ENCODE peak calls at places on chromosomes 2 and 18, in nine cellular contexts. V is posterior cingulate gyrus; I is right atrium auricular region; Z is stimulated activated CD4-positive, alpha-beta T cell treated with anti-CD3 and anti-CD28 coated beads, Interleukin-1b, Interleukin-23, amount 100 ng/mL, for 1 hour; X is substantia nigra; Y is mesenteric fat pad; M is NCI-H1436 treated with DMSO at 0.1 percent for 48 hours; L is right cardiac atrium; D is CD4-positive, alpha-beta memory T cell. W is an unnamed sample.

GRCh38 chr18:50030146-50030545 is 164.8 kb downstream of the MYO5B start:
- DNase-seq in V (no peak), L (no peak), I (no peak), D (no peak), M (no peak), X (no peak), Y (no peak), Z (no peak), W (no peak)

GRCh38 chr18:2883137-2883671 is 36.4 kb downstream of the EMILIN2 start:
- DNase-seq in Y (no peak), Z (no peak), X (no peak), M (no peak), I (no peak), D (peak), V (no peak), L (no peak), W (no peak)

GRCh38 chr2:74328074-74328473 is 15.1 kb downstream of the SLC4A5 start:
- DNase-seq in L (no peak), Y (no peak), I (no peak), Z (no peak), X (no peak), V (no peak), M (no peak), D (no peak), W (no peak)

GRCh38 chr2:168613510-168613909 is 157.4 kb downstream of the CERS6 start:
- DNase-seq in I (no peak), Z (no peak), L (no peak), D (no peak), M (no peak), V (no peak), Y (no peak), X (no peak), W (no peak)

GRCh38 chr2:55418512-55419235 is 982 bp downstream of the CCDC88A start:
- DNase-seq in Y (no peak), Z (no peak), L (no peak), I (no peak), M (no peak), D (no peak), X (no peak), V (no peak), W (peak)

GRCh38 chr2:200171761-200172482 is 134.6 kb upstream of the SPATS2L start:
- DNase-seq in X (no peak), V (no peak), I (no peak), D (no peak), Z (no peak), L (no peak), M (no peak), Y (no peak), W (no peak)

GRCh38 chr2:199734651-199735050 is 116.3 kb downstream of the FTCDNL1 start:
- DNase-seq in D (no peak), L (no peak), V (no peak), M (no peak), I (no peak), X (no peak), Y (no peak), Z (no peak), W (no peak)

GRCh38 chr2:2014251-2014761 is 270.0 kb upstream of the PXDN start:
- DNase-seq in Z (no peak), I (no peak), X (peak), M (no peak), D (no peak), L (peak), V (peak), Y (peak), W (peak)

GRCh38 chr18:61748024-61748423 is 144.8 kb downstream of the RNF152 start:
- DNase-seq in M (no peak), V (no peak), L (no peak), I (no peak), Y (no peak), X (no peak), Z (no peak), D (no peak), W (no peak)

GRCh38 chr2:183996825-183997823 is 601.2 kb upstream of the ZNF804A start:
- DNase-seq in I (no peak), M (no peak), L (no peak), V (no peak), D (no peak), Z (no peak), X (peak), Y (no peak), W (no peak)

GRCh38 chr2:121293450-121294325 is 8.7 kb upstream of the TFCP2L1 start:
- DNase-seq in V (no peak), D (no peak), X (no peak), Z (no peak), M (no peak), Y (no peak), I (peak), L (peak), W (no peak)

GRCh38 chr2:227407601-227408089 is 19.9 kb upstream of the SCYGR1 start:
- DNase-seq in D (no peak), Z (no peak), I (peak), M (no peak), V (no peak), L (peak), X (no peak), Y (peak), W (no peak)

GRCh38 chr2:20838016-20838415 is 15.1 kb upstream of the LDAH start:
- DNase-seq in M (no peak), X (no peak), V (no peak), Y (no peak), Z (no peak), I (no peak), L (no peak), D (no peak), W (no peak)

GRCh38 chr2:73246850-73247249 is 12.7 kb downstream of the CCT7 start:
- DNase-seq in I (no peak), V (no peak), D (no peak), Z (no peak), X (no peak), M (no peak), L (no peak), Y (no peak), W (no peak)

GRCh38 chr2:191869178-191869577 is 22.3 kb upstream of the CAVIN2 start:
- DNase-seq in Z (no peak), D (no peak), M (no peak), Y (no peak), X (peak), L (no peak), V (peak), I (no peak), W (peak)

GRCh38 chr2:150060341-150060740 is 427.1 kb downstream of the RND3 start:
- DNase-seq in X (no peak), V (no peak), D (no peak), L (no peak), M (no peak), Y (no peak), Z (no peak), I (no peak), W (no peak)

GRCh38 chr2:126527836-126528490 is 128.0 kb upstream of the GYPC start:
- DNase-seq in X (no peak), M (no peak), V (no peak), Y (no peak), Z (peak), D (peak), I (peak), L (peak), W (no peak)

GRCh38 chr2:154452906-154453493 is 245.5 kb upstream of the KCNJ3 start:
- DNase-seq in Y (no peak), I (no peak), D (no peak), M (no peak), Z (no peak), L (no peak), V (no peak), X (no peak), W (no peak)

GRCh38 chr2:16034151-16034974 is 94.0 kb downstream of the MYCN start:
- DNase-seq in L (no peak), M (no peak), D (no peak), Z (no peak), I (no peak), V (no peak), X (no peak), Y (peak), W (no peak)

GRCh38 chr2:84942964-84943421 is 28.0 kb upstream of the KCMF1 start:
- DNase-seq in Z (no peak), L (no peak), I (no peak), V (no peak), Y (no peak), M (no peak), X (no peak), D (no peak), W (no peak)